ENCODE peak calls at places on chromosomes 16 and 17, in five cellular contexts. One of them, this sample, is unnamed.

GRCh38 chr17:49993423-49994037 is 1.5 kb downstream of the DLX3 start:
- DNase-seq in A549: no peak
- DNase-seq in IMR-90: no peak
- DNase-seq in SK-N-SH: peak
- DNase-seq in HepG2: no peak
- DNase-seq in this sample: no peak

GRCh38 chr16:11674818-11675560 is 6.7 kb downstream of the SNN start:
- DNase-seq in A549: no peak
- DNase-seq in IMR-90: peak
- DNase-seq in SK-N-SH: no peak
- DNase-seq in HepG2: no peak
- DNase-seq in this sample: no peak

GRCh38 chr17:19651461-19652238 is 3.1 kb downstream of the ALDH3A2 start:
- DNase-seq in A549: no peak
- DNase-seq in IMR-90: no peak
- DNase-seq in SK-N-SH: no peak
- DNase-seq in HepG2: no peak
- DNase-seq in this sample: no peak

GRCh38 chr16:85201566-85201965 is 89.3 kb upstream of the CIBAR2 start:
- DNase-seq in A549: no peak
- DNase-seq in IMR-90: peak
- DNase-seq in SK-N-SH: no peak
- DNase-seq in HepG2: no peak
- DNase-seq in this sample: no peak

GRCh38 chr16:85711982-85712587 is 23.3 kb upstream of the GINS2 start:
- DNase-seq in A549: no peak
- DNase-seq in IMR-90: no peak
- DNase-seq in SK-N-SH: no peak
- DNase-seq in HepG2: no peak
- DNase-seq in this sample: no peak

GRCh38 chr17:17179371-17179827 is 26.7 kb downstream of the PLD6 start:
- DNase-seq in A549: no peak
- DNase-seq in IMR-90: peak
- DNase-seq in SK-N-SH: no peak
- DNase-seq in HepG2: no peak
- DNase-seq in this sample: no peak

GRCh38 chr16:72262711-72263110 is 90.8 kb upstream of the PMFBP1 start:
- DNase-seq in A549: no peak
- DNase-seq in IMR-90: no peak
- DNase-seq in SK-N-SH: no peak
- DNase-seq in HepG2: no peak
- DNase-seq in this sample: no peak

GRCh38 chr16:55046146-55046460 is 115.4 kb downstream of the IRX5 start:
- DNase-seq in A549: no peak
- DNase-seq in IMR-90: no peak
- DNase-seq in SK-N-SH: no peak
- DNase-seq in HepG2: no peak
- DNase-seq in this sample: no peak

GRCh38 chr17:80374039-80374731 is 40.8 kb upstream of the ENDOV start:
- DNase-seq in A549: no peak
- DNase-seq in IMR-90: no peak
- DNase-seq in SK-N-SH: no peak
- DNase-seq in HepG2: no peak
- DNase-seq in this sample: no peak

GRCh38 chr17:75260679-75261335 is 599 bp downstream of the GGA3 start:
- DNase-seq in A549: no peak
- DNase-seq in IMR-90: peak
- DNase-seq in SK-N-SH: peak
- DNase-seq in HepG2: no peak
- DNase-seq in this sample: no peak

GRCh38 chr17:61393550-61393903 is 6.1 kb upstream of the TBX2 start:
- DNase-seq in A549: peak
- DNase-seq in IMR-90: peak
- DNase-seq in SK-N-SH: peak
- DNase-seq in HepG2: no peak
- DNase-seq in this sample: no peak

GRCh38 chr17:2400474-2400866 is 390 bp downstream of the MNT start:
- DNase-seq in A549: peak
- DNase-seq in IMR-90: no peak
- DNase-seq in SK-N-SH: peak
- DNase-seq in HepG2: peak
- DNase-seq in this sample: peak

GRCh38 chr16:51151435-51151950 is 423 bp upstream of the SALL1 start:
- DNase-seq in A549: peak
- DNase-seq in IMR-90: peak
- DNase-seq in SK-N-SH: peak
- DNase-seq in HepG2: peak
- DNase-seq in this sample: no peak

GRCh38 chr17:78572277-78573205 is 4.7 kb downstream of the DNAH17 start:
- DNase-seq in A549: no peak
- DNase-seq in IMR-90: no peak
- DNase-seq in SK-N-SH: peak
- DNase-seq in HepG2: no peak
- DNase-seq in this sample: no peak

GRCh38 chr16:676565-677297 is 1.3 kb downstream of the RHBDL1 start:
- DNase-seq in A549: no peak
- DNase-seq in IMR-90: no peak
- DNase-seq in SK-N-SH: no peak
- DNase-seq in HepG2: no peak
- DNase-seq in this sample: no peak

GRCh38 chr17:17963066-17963465 is 9.1 kb downstream of the TOM1L2 start:
- DNase-seq in A549: no peak
- DNase-seq in IMR-90: no peak
- DNase-seq in SK-N-SH: no peak
- DNase-seq in HepG2: no peak
- DNase-seq in this sample: no peak

GRCh38 chr17:6524520-6524919 is 31.8 kb downstream of the PITPNM3 start:
- DNase-seq in A549: peak
- DNase-seq in IMR-90: peak
- DNase-seq in SK-N-SH: no peak
- DNase-seq in HepG2: no peak
- DNase-seq in this sample: no peak

GRCh38 chr16:80347900-80348299 is 192.9 kb upstream of the DYNLRB2 start:
- DNase-seq in A549: no peak
- DNase-seq in IMR-90: no peak
- DNase-seq in SK-N-SH: no peak
- DNase-seq in HepG2: no peak
- DNase-seq in this sample: no peak

GRCh38 chr16:54268766-54269165 is 17.8 kb downstream of the IRX3 start:
- DNase-seq in A549: no peak
- DNase-seq in IMR-90: no peak
- DNase-seq in SK-N-SH: no peak
- DNase-seq in HepG2: no peak
- DNase-seq in this sample: no peak

GRCh38 chr16:57245472-57246113 is 534 bp downstream of the ARL2BP start:
- DNase-seq in A549: no peak
- DNase-seq in IMR-90: no peak
- DNase-seq in SK-N-SH: peak
- DNase-seq in HepG2: no peak
- DNase-seq in this sample: peak

GRCh38 chr16:13148836-13149235 is 247.4 kb downstream of the SHISA9 start:
- DNase-seq in A549: peak
- DNase-seq in IMR-90: no peak
- DNase-seq in SK-N-SH: no peak
- DNase-seq in HepG2: no peak
- DNase-seq in this sample: no peak

GRCh38 chr17:72365857-72366415 is 245.1 kb downstream of the SOX9 start:
- DNase-seq in A549: no peak
- DNase-seq in IMR-90: peak
- DNase-seq in SK-N-SH: no peak
- DNase-seq in HepG2: no peak
- DNase-seq in this sample: no peak

GRCh38 chr16:77963185-77964044 is 58.9 kb upstream of the CLEC3A start:
- DNase-seq in A549: no peak
- DNase-seq in IMR-90: no peak
- DNase-seq in SK-N-SH: no peak
- DNase-seq in HepG2: no peak
- DNase-seq in this sample: no peak

GRCh38 chr17:6843241-6843890 is 11.8 kb upstream of the TEKT1 start:
- DNase-seq in A549: peak
- DNase-seq in IMR-90: peak
- DNase-seq in SK-N-SH: peak
- DNase-seq in HepG2: peak
- DNase-seq in this sample: peak

GRCh38 chr17:13346996-13347762 is 254.6 kb downstream of the HS3ST3A1 start:
- DNase-seq in A549: peak
- DNase-seq in IMR-90: peak
- DNase-seq in SK-N-SH: no peak
- DNase-seq in HepG2: peak
- DNase-seq in this sample: no peak

GRCh38 chr16:3171181-3171854 is 16.7 kb upstream of the OR1F1 start:
- DNase-seq in A549: no peak
- DNase-seq in IMR-90: no peak
- DNase-seq in SK-N-SH: peak
- DNase-seq in HepG2: no peak
- DNase-seq in this sample: peak
- TF ChIP-seq SMC3 in A549: no peak
- TF ChIP-seq SMC3 in IMR-90: no peak
- TF ChIP-seq SMC3 in SK-N-SH: no peak
- TF ChIP-seq SMC3 in HepG2: no peak
- TF ChIP-seq SMC3 in this sample: no peak

GRCh38 chr16:87927195-87927562 is 9.2 kb downstream of the CA5A start:
- DNase-seq in A549: no peak
- DNase-seq in IMR-90: no peak
- DNase-seq in SK-N-SH: no peak
- DNase-seq in HepG2: no peak
- DNase-seq in this sample: no peak

GRCh38 chr16:87926246-87927194 is 9.8 kb downstream of the CA5A start:
- DNase-seq in A549: no peak
- DNase-seq in IMR-90: no peak
- DNase-seq in SK-N-SH: no peak
- DNase-seq in HepG2: no peak
- DNase-seq in this sample: no peak

GRCh38 chr16:87922250-87922871 is 14.0 kb downstream of the CA5A start:
- DNase-seq in A549: no peak
- DNase-seq in IMR-90: no peak
- DNase-seq in SK-N-SH: peak
- DNase-seq in HepG2: no peak
- DNase-seq in this sample: no peak

GRCh38 chr16:87924041-87924851 is 12.1 kb downstream of the CA5A start:
- DNase-seq in A549: no peak
- DNase-seq in IMR-90: no peak
- DNase-seq in SK-N-SH: no peak
- DNase-seq in HepG2: no peak
- DNase-seq in this sample: no peak

DNA sequence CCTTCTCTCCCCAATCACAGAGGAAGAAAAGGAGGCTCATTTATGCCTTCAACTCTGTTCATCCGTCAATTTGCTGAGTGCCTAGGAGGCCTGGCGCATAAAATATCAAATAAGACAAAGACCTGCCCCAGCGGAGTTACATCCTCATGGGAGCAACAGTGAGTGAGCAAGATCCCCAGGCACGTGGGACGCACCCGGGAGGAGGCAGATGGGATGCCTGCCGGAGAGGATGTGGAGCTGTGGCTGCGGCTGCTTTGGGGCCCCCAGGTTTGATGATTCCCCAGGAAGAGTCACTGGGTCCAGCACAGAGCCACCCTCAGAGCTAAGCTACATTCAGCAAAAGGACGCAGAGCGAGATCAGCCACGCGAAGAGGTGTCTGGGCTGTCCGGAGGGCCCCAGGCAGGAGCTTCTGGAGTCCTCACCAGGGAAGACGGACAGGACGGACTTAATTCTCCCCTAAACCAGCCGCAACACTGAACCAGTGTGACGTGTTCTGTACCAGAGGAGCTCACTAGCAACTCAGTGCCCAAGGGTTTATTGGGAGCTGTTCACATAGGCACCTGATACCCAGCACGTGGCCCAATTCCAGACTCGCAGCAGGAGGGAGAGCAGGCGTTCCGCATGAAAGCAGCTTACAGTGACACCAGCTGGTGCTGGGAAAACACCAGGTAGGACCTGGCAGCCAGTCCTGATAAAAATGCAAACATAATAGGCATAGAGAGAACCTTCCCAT is 11.2 kb downstream of the CA5A start:
- DNase-seq in A549: no peak
- DNase-seq in IMR-90: no peak
- DNase-seq in SK-N-SH: no peak
- DNase-seq in HepG2: no peak
- DNase-seq in this sample: no peak
- TF ChIP-seq SMC3 in A549: no peak
- TF ChIP-seq SMC3 in IMR-90: no peak
- TF ChIP-seq SMC3 in SK-N-SH: no peak
- TF ChIP-seq SMC3 in HepG2: no peak
- TF ChIP-seq SMC3 in this sample: no peak

GRCh38 chr17:42895185-42895555 is 5.4 kb upstream of the G6PC1 start:
- DNase-seq in A549: peak
- DNase-seq in IMR-90: peak
- DNase-seq in SK-N-SH: no peak
- DNase-seq in HepG2: no peak
- DNase-seq in this sample: no peak
- TF ChIP-seq SMC3 in A549: peak
- TF ChIP-seq SMC3 in IMR-90: no peak
- TF ChIP-seq SMC3 in SK-N-SH: no peak
- TF ChIP-seq SMC3 in HepG2: no peak
- TF ChIP-seq SMC3 in this sample: no peak

DNA sequence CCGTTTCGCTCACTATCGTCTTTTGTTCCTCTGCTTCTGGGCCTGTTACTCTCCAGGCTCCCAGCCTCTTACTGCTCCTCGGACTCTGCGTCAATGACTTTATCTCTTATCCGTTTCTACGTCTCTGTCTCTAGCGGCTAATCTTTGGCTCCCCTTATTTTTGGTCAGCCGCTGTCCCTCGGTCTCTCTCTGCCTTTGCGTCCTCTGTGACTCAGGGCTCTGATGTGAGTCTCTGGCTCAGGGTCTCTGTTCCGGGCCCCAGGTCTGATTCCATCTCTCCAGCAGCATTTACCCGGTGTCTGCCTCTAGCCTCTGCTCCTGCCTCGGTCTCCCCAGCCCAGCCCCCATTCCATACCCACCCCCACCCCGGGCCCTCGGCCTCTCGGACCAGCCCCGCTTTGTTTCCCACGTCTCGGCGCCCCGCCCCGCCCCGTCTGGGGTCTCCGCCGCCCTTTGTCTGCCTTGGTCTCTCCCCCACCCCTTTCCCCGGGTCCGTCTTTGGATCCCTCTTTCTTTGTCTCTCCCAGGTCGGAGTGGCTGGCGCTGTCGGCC is 541 bp upstream of the ZNF48 start:
- DNase-seq in A549: no peak
- DNase-seq in IMR-90: peak
- DNase-seq in SK-N-SH: no peak
- DNase-seq in HepG2: no peak
- DNase-seq in this sample: peak
- TF ChIP-seq SMC3 in A549: no peak
- TF ChIP-seq SMC3 in IMR-90: no peak
- TF ChIP-seq SMC3 in SK-N-SH: no peak
- TF ChIP-seq SMC3 in HepG2: no peak
- TF ChIP-seq SMC3 in this sample: no peak

GRCh38 chr16:49940464-49941224 is 84.4 kb upstream of the CNEP1R1 start:
- DNase-seq in A549: no peak
- DNase-seq in IMR-90: no peak
- DNase-seq in SK-N-SH: no peak
- DNase-seq in HepG2: no peak
- DNase-seq in this sample: no peak
- TF ChIP-seq SMC3 in A549: no peak
- TF ChIP-seq SMC3 in IMR-90: no peak
- TF ChIP-seq SMC3 in SK-N-SH: no peak
- TF ChIP-seq SMC3 in HepG2: no peak
- TF ChIP-seq SMC3 in this sample: no peak

This sample was measured in K562.